ENCODE peak calls at places on chromosome 5, in eight cellular contexts. S, W, E, N, J, M, Z and G are unnamed samples.

GRCh38 chr5:111997308-111998159 is 240.5 kb upstream of the NREP start:
- DNase-seq in S (peak), W (no peak), E (no peak), N (no peak), J (peak), M (no peak), Z (peak), G (no peak)

GRCh38 chr5:2001300-2001699 is 118.6 kb upstream of the IRX4 start:
- DNase-seq in S (no peak), W (no peak), E (no peak), N (no peak), J (no peak), M (no peak), Z (no peak), G (no peak)

GRCh38 chr5:38765461-38765861 is 80.4 kb upstream of the OSMR start:
- DNase-seq in S (no peak), W (no peak), E (no peak), N (no peak), J (no peak), M (no peak), Z (peak), G (no peak)

GRCh38 chr5:15682122-15682521 is 182.1 kb downstream of the FBXL7 start:
- DNase-seq in S (no peak), W (no peak), E (no peak), N (no peak), J (no peak), M (no peak), Z (no peak), G (no peak)

GRCh38 chr5:32021771-32022170 is 152.3 kb downstream of the GOLPH3 start:
- DNase-seq in S (no peak), W (no peak), E (no peak), N (no peak), J (no peak), M (no peak), Z (no peak), G (no peak)

GRCh38 chr5:10789726-10790125 is 28.7 kb upstream of the DAP start:
- DNase-seq in S (no peak), W (no peak), E (no peak), N (no peak), J (no peak), M (no peak), Z (no peak), G (no peak)

GRCh38 chr5:26024774-26025173 is 1013.6 kb downstream of the CDH9 start:
- DNase-seq in S (no peak), W (peak), E (peak), N (no peak), J (peak), M (no peak), Z (no peak), G (no peak)

GRCh38 chr5:138334867-138335447 is 3.1 kb upstream of the FAM53C start:
- DNase-seq in S (peak), W (no peak), E (no peak), N (no peak), J (peak), M (no peak), Z (no peak), G (no peak)

GRCh38 chr5:39080597-39081204 is 6.5 kb upstream of the RICTOR start:
- DNase-seq in S (peak), W (peak), E (peak), N (no peak), J (peak), M (no peak), Z (peak), G (no peak)

GRCh38 chr5:31192442-31192841 is 1.0 kb upstream of the CDH6 start:
- DNase-seq in S (no peak), W (no peak), E (no peak), N (no peak), J (no peak), M (no peak), Z (no peak), G (no peak)

GRCh38 chr5:52786391-52786790 is 1.3 kb upstream of the ITGA1 start:
- DNase-seq in S (no peak), W (no peak), E (no peak), N (no peak), J (no peak), M (no peak), Z (no peak), G (no peak)

GRCh38 chr5:149434162-149435014 is 55.3 kb upstream of the IL17B start:
- DNase-seq in S (peak), W (peak), E (peak), N (peak), J (peak), M (peak), Z (peak), G (no peak)

GRCh38 chr5:35960328-35960727 is 21.9 kb upstream of the CAPSL start:
- DNase-seq in S (no peak), W (no peak), E (no peak), N (no peak), J (no peak), M (no peak), Z (no peak), G (no peak)

GRCh38 chr5:60149081-60149480 is 255.6 kb upstream of the PDE4D start:
- DNase-seq in S (no peak), W (no peak), E (no peak), N (no peak), J (no peak), M (no peak), Z (no peak), G (no peak)

GRCh38 chr5:159444441-159445082 is 114.3 kb upstream of the IL12B start:
- DNase-seq in S (peak), W (no peak), E (peak), N (no peak), J (peak), M (no peak), Z (peak), G (no peak)

GRCh38 chr5:138448481-138449398 is 9.9 kb downstream of the REEP2 start:
- DNase-seq in S (no peak), W (no peak), E (peak), N (no peak), J (peak), M (no peak), Z (peak), G (peak)

GRCh38 chr5:1199649-1200494 is 1.5 kb upstream of the SLC6A19 start:
- DNase-seq in S (peak), W (no peak), E (peak), N (no peak), J (no peak), M (no peak), Z (peak), G (no peak)

GRCh38 chr5:159061186-159061796 is 38.4 kb downstream of the EBF1 start:
- DNase-seq in S (no peak), W (no peak), E (no peak), N (peak), J (peak), M (no peak), Z (peak), G (no peak)

GRCh38 chr5:172956936-172957335 is 2.3 kb upstream of the RPL26L1 start:
- DNase-seq in S (no peak), W (no peak), E (no peak), N (no peak), J (no peak), M (no peak), Z (no peak), G (no peak)

GRCh38 chr5:133814152-133814551 is 154.3 kb downstream of the C5orf15 start:
- DNase-seq in S (no peak), W (no peak), E (no peak), N (no peak), J (no peak), M (no peak), Z (no peak), G (no peak)

GRCh38 chr5:41414598-41414997 is 95.8 kb downstream of the PLCXD3 start:
- DNase-seq in S (peak), W (no peak), E (no peak), N (no peak), J (peak), M (no peak), Z (peak), G (no peak)

GRCh38 chr5:171272996-171273970 is 35.8 kb upstream of the TLX3 start:
- DNase-seq in S (peak), W (peak), E (peak), N (no peak), J (peak), M (no peak), Z (peak), G (no peak)